ENCODE peak calls at places on chromosomes 1 and 21, in five cellular contexts. Y is activated CD4-positive, alpha-beta T cell treated with anti-CD3 and anti-CD28 coated beads, Interleukin-2, amount 50 U/mL, for 1 hour; B is myocyte; Q is lower leg skin; R is T-helper 9 cell. D is an unnamed sample.

GRCh38 chr1:87203890-87204289 is 124.8 kb upstream of the LMO4 start:
- DNase-seq in R (no peak), B (no peak), Q (no peak), Y (no peak), D (no peak)

GRCh38 chr1:186882372-186883134 is 53.8 kb downstream of the PLA2G4A start:
- DNase-seq in R (no peak), B (no peak), Q (no peak), Y (no peak), D (no peak)

GRCh38 chr1:153420306-153420705 is 4.0 kb downstream of the S100A7A start:
- DNase-seq in Y (no peak), Q (no peak), B (no peak), R (no peak), D (no peak)

GRCh38 chr1:40479156-40479555 is 2.1 kb downstream of the ZFP69 start:
- DNase-seq in Q (no peak), B (no peak), R (no peak), Y (no peak), D (no peak)

GRCh38 chr1:9721606-9722377 is 70.3 kb downstream of the PIK3CD start:
- DNase-seq in Y (peak), Q (no peak), B (no peak), R (peak), D (peak)

GRCh38 chr1:225990705-225991464 is 8.3 kb downstream of the SDE2 start:
- DNase-seq in R (no peak), Q (no peak), Y (no peak), B (no peak), D (no peak)

GRCh38 chr1:7549693-7550161 is 221.4 kb upstream of the VAMP3 start:
- DNase-seq in R (no peak), B (peak), Q (no peak), Y (no peak), D (no peak)

GRCh38 chr1:173420330-173420806 is 56.8 kb upstream of the PRDX6 start:
- DNase-seq in B (peak), R (peak), Y (peak), Q (peak), D (peak)

GRCh38 chr1:187839873-187840272 is 1011.1 kb downstream of the PLA2G4A start:
- DNase-seq in Q (no peak), Y (no peak), B (no peak), R (no peak), D (no peak)

GRCh38 chr1:115873184-115873583 is 32.3 kb upstream of the NHLH2 start:
- DNase-seq in Y (no peak), Q (no peak), B (no peak), R (no peak), D (no peak)

GRCh38 chr1:60571811-60572210 is 498.2 kb upstream of the C1orf87 start:
- DNase-seq in R (no peak), Y (no peak), B (peak), Q (no peak), D (no peak)

GRCh38 chr1:51264470-51264869 is 28.4 kb downstream of the RNF11 start:
- DNase-seq in Y (no peak), R (no peak), Q (no peak), B (peak), D (no peak)

GRCh38 chr1:26349196-26349885 is 4.6 kb downstream of the CRYBG2 start:
- DNase-seq in Q (no peak), Y (no peak), R (no peak), B (peak), D (no peak)

GRCh38 chr1:243798726-243799125 is 51.3 kb downstream of the AKT3 start:
- DNase-seq in R (no peak), B (peak), Y (no peak), Q (no peak), D (no peak)

GRCh38 chr1:115141145-115141454 is 51.8 kb upstream of the TSPAN2 start:
- DNase-seq in R (no peak), Y (no peak), B (no peak), Q (no peak), D (no peak)

GRCh38 chr21:36701912-36702621 is 3.2 kb downstream of the SIM2 start:
- DNase-seq in R (no peak), Y (no peak), Q (no peak), B (peak), D (no peak)

GRCh38 chr1:183175631-183176030 is 10.4 kb upstream of the LAMC2 start:
- DNase-seq in Y (no peak), Q (no peak), R (no peak), B (no peak), D (no peak)

GRCh38 chr1:228725178-228725577 is 10.1 kb upstream of the RHOU start:
- DNase-seq in Q (no peak), B (no peak), R (no peak), Y (no peak), D (no peak)

GRCh38 chr1:66181999-66182398 is 352.0 kb upstream of the SGIP1 start:
- DNase-seq in R (no peak), Q (no peak), Y (no peak), B (no peak), D (no peak)

GRCh38 chr1:54804471-54805132 is 3.5 kb upstream of the TTC22 start:
- DNase-seq in R (no peak), B (no peak), Q (no peak), Y (no peak), D (no peak)

GRCh38 chr1:105795741-105796140 is 1260.7 kb upstream of the PRMT6 start:
- DNase-seq in B (no peak), Q (no peak), R (no peak), Y (no peak), D (no peak)

GRCh38 chr1:2650967-2651645 is 18.3 kb upstream of the MMEL1 start:
- DNase-seq in R (no peak), B (no peak), Q (no peak), Y (no peak), D (no peak)

GRCh38 chr1:156428772-156429288 is 59.8 kb downstream of the RHBG start:
- DNase-seq in Q (no peak), Y (no peak), R (no peak), B (no peak), D (no peak)

GRCh38 chr1:77975386-77975785 is 3.5 kb downstream of the FUBP1 start:
- DNase-seq in B (no peak), Q (no peak), Y (no peak), R (no peak), D (no peak)

GRCh38 chr1:245942861-245943260 is 564.2 kb downstream of the SMYD3 start:
- DNase-seq in R (no peak), B (no peak), Y (no peak), Q (no peak), D (no peak)

GRCh38 chr1:99230695-99231094 is 33.6 kb upstream of the PLPPR4 start:
- DNase-seq in Y (no peak), R (no peak), Q (no peak), B (no peak), D (no peak)

GRCh38 chr1:29749021-29749420 is 512.7 kb downstream of the PTPRU start:
- DNase-seq in Q (no peak), Y (no peak), B (no peak), R (no peak), D (no peak)

GRCh38 chr1:203324103-203325003 is 19.0 kb downstream of the BTG2 start:
- DNase-seq in B (no peak), Q (no peak), R (peak), Y (peak), D (peak)